ENCODE peak calls at places on chromosome 3, in seven cellular contexts. One of them, this sample, is unnamed.

GRCh38 chr3:22296641-22297040 is 545.6 kb upstream of the ZNF385D start:
- DNase-seq in KBM-7: no peak
- DNase-seq in T1000: no peak
- DNase-seq in activated T-cell treated with anti-CD3 and anti-CD28 coated beads for 1 hour: no peak
- DNase-seq in kidney tubule cell: no peak
- DNase-seq in activated CD4-positive, alpha-beta T cell treated with anti-CD3 and anti-CD28 coated beads, Interleukin-2, amount 50 U/mL, for 24 hours: no peak
- DNase-seq in fibroblast of mammary gland: peak; percentile 58
- DNase-seq in this sample: no peak

GRCh38 chr3:107993771-107994170 is 97.1 kb downstream of the CD47 start:
- DNase-seq in KBM-7: no peak
- DNase-seq in T1000: no peak
- DNase-seq in activated T-cell treated with anti-CD3 and anti-CD28 coated beads for 1 hour: no peak
- DNase-seq in kidney tubule cell: peak; percentile 66
- DNase-seq in activated CD4-positive, alpha-beta T cell treated with anti-CD3 and anti-CD28 coated beads, Interleukin-2, amount 50 U/mL, for 24 hours: no peak
- DNase-seq in fibroblast of mammary gland: peak; percentile 35
- DNase-seq in this sample: peak; percentile 16

GRCh38 chr3:69288161-69288895 is 97.6 kb downstream of the FRMD4B start:
- DNase-seq in KBM-7: no peak
- DNase-seq in T1000: no peak
- DNase-seq in activated T-cell treated with anti-CD3 and anti-CD28 coated beads for 1 hour: no peak
- DNase-seq in kidney tubule cell: no peak
- DNase-seq in activated CD4-positive, alpha-beta T cell treated with anti-CD3 and anti-CD28 coated beads, Interleukin-2, amount 50 U/mL, for 24 hours: peak; percentile 9
- DNase-seq in fibroblast of mammary gland: no peak
- DNase-seq in this sample: no peak

GRCh38 chr3:125137432-125138033 is 75.0 kb downstream of the SLC12A8 start:
- DNase-seq in KBM-7: no peak
- DNase-seq in T1000: no peak
- DNase-seq in activated T-cell treated with anti-CD3 and anti-CD28 coated beads for 1 hour: no peak
- DNase-seq in kidney tubule cell: peak; percentile 52
- DNase-seq in activated CD4-positive, alpha-beta T cell treated with anti-CD3 and anti-CD28 coated beads, Interleukin-2, amount 50 U/mL, for 24 hours: no peak
- DNase-seq in fibroblast of mammary gland: peak; percentile 89
- DNase-seq in this sample: peak; percentile 49

GRCh38 chr3:64251019-64251418 is 25.8 kb upstream of the PRICKLE2 start:
- DNase-seq in KBM-7: no peak
- DNase-seq in T1000: no peak
- DNase-seq in activated T-cell treated with anti-CD3 and anti-CD28 coated beads for 1 hour: no peak
- DNase-seq in kidney tubule cell: peak; percentile 64
- DNase-seq in activated CD4-positive, alpha-beta T cell treated with anti-CD3 and anti-CD28 coated beads, Interleukin-2, amount 50 U/mL, for 24 hours: no peak
- DNase-seq in fibroblast of mammary gland: no peak
- DNase-seq in this sample: no peak

GRCh38 chr3:194592798-194593752 is 40.1 kb downstream of the TMEM44 start:
- DNase-seq in KBM-7: peak; percentile 39
- DNase-seq in T1000: peak; percentile 75
- DNase-seq in activated T-cell treated with anti-CD3 and anti-CD28 coated beads for 1 hour: no peak
- DNase-seq in kidney tubule cell: peak; percentile 99
- DNase-seq in activated CD4-positive, alpha-beta T cell treated with anti-CD3 and anti-CD28 coated beads, Interleukin-2, amount 50 U/mL, for 24 hours: no peak
- DNase-seq in fibroblast of mammary gland: peak; percentile 100
- DNase-seq in this sample: peak; percentile 98

GRCh38 chr3:176950743-176951142 is 246.5 kb downstream of the TBL1XR1 start:
- DNase-seq in KBM-7: no peak
- DNase-seq in T1000: peak; percentile 12
- DNase-seq in activated T-cell treated with anti-CD3 and anti-CD28 coated beads for 1 hour: no peak
- DNase-seq in kidney tubule cell: peak; percentile 88
- DNase-seq in activated CD4-positive, alpha-beta T cell treated with anti-CD3 and anti-CD28 coated beads, Interleukin-2, amount 50 U/mL, for 24 hours: no peak
- DNase-seq in fibroblast of mammary gland: peak; percentile 74
- DNase-seq in this sample: peak; percentile 47

GRCh38 chr3:130850044-130850797 is 43.7 kb upstream of the ATP2C1 start:
- DNase-seq in KBM-7: peak; percentile 99
- DNase-seq in T1000: no peak
- DNase-seq in activated T-cell treated with anti-CD3 and anti-CD28 coated beads for 1 hour: no peak
- DNase-seq in kidney tubule cell: peak; percentile 78
- DNase-seq in activated CD4-positive, alpha-beta T cell treated with anti-CD3 and anti-CD28 coated beads, Interleukin-2, amount 50 U/mL, for 24 hours: no peak
- DNase-seq in fibroblast of mammary gland: peak; percentile 62
- DNase-seq in this sample: no peak

GRCh38 chr3:71702131-71703024 is 22.8 kb downstream of the EIF4E3 start:
- DNase-seq in KBM-7: peak; percentile 48
- DNase-seq in T1000: no peak
- DNase-seq in activated T-cell treated with anti-CD3 and anti-CD28 coated beads for 1 hour: peak; percentile 12
- DNase-seq in kidney tubule cell: peak; percentile 92
- DNase-seq in activated CD4-positive, alpha-beta T cell treated with anti-CD3 and anti-CD28 coated beads, Interleukin-2, amount 50 U/mL, for 24 hours: no peak
- DNase-seq in fibroblast of mammary gland: no peak
- DNase-seq in this sample: no peak

GRCh38 chr3:127305499-127305898 is 17.7 kb upstream of the PRR20G start:
- DNase-seq in KBM-7: no peak
- DNase-seq in T1000: no peak
- DNase-seq in activated T-cell treated with anti-CD3 and anti-CD28 coated beads for 1 hour: no peak
- DNase-seq in kidney tubule cell: no peak
- DNase-seq in activated CD4-positive, alpha-beta T cell treated with anti-CD3 and anti-CD28 coated beads, Interleukin-2, amount 50 U/mL, for 24 hours: no peak
- DNase-seq in fibroblast of mammary gland: no peak
- DNase-seq in this sample: no peak